ENCODE peak calls at places on chromosomes 7 and 10, in eight cellular contexts. G is body of pancreas; U is CD8-positive, alpha-beta T cell; K is endothelial cell; R is fibroblast of the aortic adventitia; S is heart right ventricle; A is psoas muscle; I is IMR-90. X is an unnamed sample.

GRCh38 chr7:95180-95862 is 97.0 kb upstream of the FAM20C start:
- DNase-seq in G (no peak), U (no peak), K (no peak), R (peak), S (no peak), A (no peak), I (peak), X (peak)

GRCh38 chr10:35377050-35377723 is 40.9 kb downstream of the CCNY start:
- DNase-seq in G (no peak), U (no peak), K (no peak), R (no peak), S (no peak), A (no peak), I (no peak), X (no peak)

GRCh38 chr7:43560742-43561330 is 22.1 kb upstream of the STK17A start:
- DNase-seq in G (no peak), U (no peak), K (no peak), R (no peak), S (no peak), A (no peak), I (no peak), X (no peak)

GRCh38 chr7:155344270-155344617 is 46.6 kb downstream of the INSIG1 start:
- DNase-seq in G (no peak), U (no peak), K (no peak), R (no peak), S (no peak), A (no peak), I (no peak), X (no peak)

GRCh38 chr7:16989883-16990413 is 108.2 kb upstream of the AGR3 start:
- DNase-seq in G (peak), U (no peak), K (no peak), R (peak), S (peak), A (peak), I (peak), X (peak)

GRCh38 chr7:77727936-77728701 is 31.9 kb downstream of the RSBN1L start:
- DNase-seq in G (no peak), U (peak), K (peak), R (peak), S (no peak), A (no peak), I (peak), X (no peak)

GRCh38 chr7:107579881-107580715 is at the start of gene BCAP29:
- DNase-seq in G (peak), U (peak), K (peak), R (peak), S (peak), A (peak), I (peak), X (peak)

GRCh38 chr7:24715661-24716479 is 41.4 kb downstream of the GSDME start:
- DNase-seq in G (no peak), U (no peak), K (peak), R (no peak), S (no peak), A (no peak), I (peak), X (no peak)

GRCh38 chr7:30694218-30694745 is 12.0 kb upstream of the CRHR2 start:
- DNase-seq in G (peak), U (no peak), K (no peak), R (no peak), S (peak), A (peak), I (no peak), X (no peak)

GRCh38 chr7:35991511-35992232 is 161.4 kb upstream of the EEPD1 start:
- DNase-seq in G (no peak), U (no peak), K (no peak), R (no peak), S (no peak), A (no peak), I (peak), X (no peak)

GRCh38 chr10:10131984-10132383 is 885.7 kb upstream of the CELF2 start:
- DNase-seq in G (no peak), U (no peak), K (no peak), R (peak), S (no peak), A (no peak), I (no peak), X (no peak)

GRCh38 chr10:13684252-13684791 is 97.6 kb downstream of the PRPF18 start:
- DNase-seq in G (peak), U (no peak), K (no peak), R (peak), S (peak), A (peak), I (peak), X (no peak)

GRCh38 chr7:7216279-7216678 is 33.9 kb downstream of the C1GALT1 start:
- DNase-seq in G (no peak), U (no peak), K (no peak), R (no peak), S (no peak), A (no peak), I (no peak), X (no peak)

GRCh38 chr7:50558380-50559051 is 6.7 kb downstream of the DDC start:
- DNase-seq in G (no peak), U (no peak), K (no peak), R (peak), S (no peak), A (no peak), I (no peak), X (no peak)

GRCh38 chr7:121960678-121961461 is 87.9 kb downstream of the PTPRZ1 start:
- DNase-seq in G (no peak), U (no peak), K (no peak), R (peak), S (no peak), A (no peak), I (peak), X (no peak)

GRCh38 chr7:94045566-94045965 is 41.4 kb upstream of the BET1 start:
- DNase-seq in G (no peak), U (no peak), K (no peak), R (no peak), S (no peak), A (no peak), I (no peak), X (no peak)

GRCh38 chr7:84042110-84042539 is 152.5 kb downstream of the SEMA3A start:
- DNase-seq in G (no peak), U (no peak), K (no peak), R (peak), S (no peak), A (no peak), I (peak), X (peak)

GRCh38 chr7:154744226-154744860 is 258.6 kb downstream of the PAXIP1 start:
- DNase-seq in G (peak), U (no peak), K (peak), R (no peak), S (no peak), A (no peak), I (no peak), X (peak)

GRCh38 chr10:105029285-105029684 is 388.2 kb downstream of the SORCS3 start:
- DNase-seq in G (no peak), U (no peak), K (no peak), R (no peak), S (no peak), A (no peak), I (no peak), X (no peak)

GRCh38 chr7:150384406-150385239 is 5.5 kb downstream of the ZNF775 start:
- DNase-seq in G (peak), U (no peak), K (no peak), R (no peak), S (no peak), A (no peak), I (no peak), X (no peak)

GRCh38 chr10:102649770-102650654 is 5.7 kb downstream of the TRIM8 start:
- DNase-seq in G (no peak), U (no peak), K (no peak), R (no peak), S (no peak), A (peak), I (no peak), X (no peak)

GRCh38 chr10:124701881-124702656 is 42.1 kb downstream of the FAM53B start:
- DNase-seq in G (no peak), U (peak), K (no peak), R (peak), S (no peak), A (peak), I (peak), X (no peak)

GRCh38 chr10:52956861-52957260 is 184.3 kb upstream of the MBL2 start:
- DNase-seq in G (no peak), U (no peak), K (no peak), R (no peak), S (no peak), A (no peak), I (no peak), X (no peak)

GRCh38 chr7:5780801-5781496 is 514 bp downstream of the RNF216 start:
- DNase-seq in G (peak), U (peak), K (peak), R (peak), S (peak), A (peak), I (no peak), X (peak)

GRCh38 chr7:132161231-132161915 is 414.9 kb downstream of the PLXNA4 start:
- DNase-seq in G (no peak), U (no peak), K (no peak), R (no peak), S (peak), A (peak), I (no peak), X (peak)

GRCh38 chr7:38699481-38699880 is 68.3 kb upstream of the AMPH start:
- DNase-seq in G (no peak), U (no peak), K (no peak), R (peak), S (no peak), A (no peak), I (peak), X (no peak)

GRCh38 chr7:50693475-50693874 is 89.2 kb downstream of the GRB10 start:
- DNase-seq in G (no peak), U (no peak), K (no peak), R (no peak), S (no peak), A (no peak), I (no peak), X (no peak)

GRCh38 chr10:77865585-77866324 is 60.8 kb downstream of the DLG5 start:
- DNase-seq in G (no peak), U (no peak), K (peak), R (no peak), S (no peak), A (no peak), I (no peak), X (no peak)

GRCh38 chr10:103470755-103471653 is 8.0 kb downstream of the CALHM3 start:
- DNase-seq in G (no peak), U (peak), K (no peak), R (peak), S (no peak), A (peak), I (no peak), X (no peak)

GRCh38 chr10:117503170-117503885 is 39.2 kb upstream of the EMX2 start:
- DNase-seq in G (no peak), U (no peak), K (no peak), R (peak), S (no peak), A (no peak), I (no peak), X (no peak)

GRCh38 chr10:71712572-71713134 is 6.9 kb downstream of the C10orf105 start:
- DNase-seq in G (no peak), U (peak), K (no peak), R (no peak), S (no peak), A (no peak), I (no peak), X (no peak)

GRCh38 chr10:71712170-71712569 is 7.4 kb downstream of the C10orf105 start:
- DNase-seq in G (no peak), U (no peak), K (no peak), R (no peak), S (no peak), A (no peak), I (no peak), X (no peak)

GRCh38 chr10:71714592-71714991 is 5.0 kb downstream of the C10orf105 start:
- DNase-seq in G (no peak), U (no peak), K (no peak), R (no peak), S (no peak), A (no peak), I (no peak), X (no peak)

GRCh38 chr10:71714055-71714454 is 5.5 kb downstream of the C10orf105 start:
- DNase-seq in G (no peak), U (no peak), K (no peak), R (no peak), S (no peak), A (no peak), I (no peak), X (no peak)

GRCh38 chr10:71713135-71714040 is 6.2 kb downstream of the C10orf105 start:
- DNase-seq in G (peak), U (peak), K (no peak), R (peak), S (peak), A (peak), I (peak), X (peak)
- TF ChIP-seq CTCF in G (no peak), U (no peak), K (no peak), R (peak), S (no peak), A (no peak), I (peak), X (no peak)

GRCh38 chr10:29529146-29529545 is 105.6 kb downstream of the SVIL start:
- DNase-seq in G (no peak), U (no peak), K (no peak), R (no peak), S (no peak), A (no peak), I (no peak), X (no peak)

GRCh38 chr10:29533696-29534285 is 101.0 kb downstream of the SVIL start:
- DNase-seq in G (peak), U (no peak), K (no peak), R (peak), S (no peak), A (no peak), I (no peak), X (no peak)

GRCh38 chr10:29533046-29533445 is 101.7 kb downstream of the SVIL start:
- DNase-seq in G (no peak), U (no peak), K (no peak), R (no peak), S (no peak), A (no peak), I (no peak), X (no peak)

GRCh38 chr10:29532256-29532878 is 102.4 kb downstream of the SVIL start:
- DNase-seq in G (no peak), U (no peak), K (no peak), R (no peak), S (no peak), A (no peak), I (no peak), X (no peak)

DNA sequence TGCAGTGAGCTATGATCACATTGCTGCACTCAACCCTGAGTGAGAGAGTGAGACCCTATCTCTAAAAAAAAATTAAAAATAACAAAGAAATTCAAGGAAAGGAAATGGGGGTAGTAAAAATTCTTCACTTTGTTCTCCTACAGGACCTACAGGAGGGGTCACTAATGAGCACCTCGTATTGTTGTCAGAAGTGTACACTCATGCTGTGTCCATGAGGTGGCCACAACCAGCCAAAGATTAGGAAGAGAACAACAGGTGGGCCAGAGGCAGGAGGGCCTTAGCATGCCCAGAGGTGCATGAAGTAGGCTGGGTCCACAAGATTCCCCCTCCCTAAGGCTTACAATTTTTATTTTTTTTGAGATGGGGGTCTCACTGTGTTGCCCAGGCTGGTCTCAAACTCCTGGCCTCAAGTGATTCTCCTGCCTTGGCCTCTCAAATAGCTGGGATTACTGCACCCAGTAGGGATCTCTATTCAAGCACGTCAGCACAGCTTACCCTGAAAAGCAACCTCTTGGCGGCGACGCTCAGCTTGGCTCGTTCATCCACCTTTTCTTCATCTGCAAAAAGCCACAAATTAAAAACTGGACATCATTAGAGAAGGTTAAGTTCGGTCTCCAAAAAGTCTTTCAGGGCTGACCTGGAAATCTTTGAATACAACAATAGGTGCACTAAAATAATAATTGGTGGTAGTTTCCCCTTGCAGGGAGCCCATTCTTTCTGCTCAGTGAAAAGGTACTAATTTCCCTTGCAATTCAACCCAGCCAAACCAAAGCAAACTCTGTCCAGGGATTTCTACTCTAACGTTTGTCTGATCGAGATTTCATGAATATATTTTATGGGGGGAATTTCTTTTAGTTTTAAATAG is 104.4 kb downstream of the SVIL start:
- DNase-seq in G (no peak), U (no peak), K (no peak), R (no peak), S (no peak), A (no peak), I (no peak), X (no peak)
- TF ChIP-seq CTCF in G (no peak), U (no peak), K (no peak), R (no peak), S (no peak), A (no peak), I (no peak), X (no peak)

DNA sequence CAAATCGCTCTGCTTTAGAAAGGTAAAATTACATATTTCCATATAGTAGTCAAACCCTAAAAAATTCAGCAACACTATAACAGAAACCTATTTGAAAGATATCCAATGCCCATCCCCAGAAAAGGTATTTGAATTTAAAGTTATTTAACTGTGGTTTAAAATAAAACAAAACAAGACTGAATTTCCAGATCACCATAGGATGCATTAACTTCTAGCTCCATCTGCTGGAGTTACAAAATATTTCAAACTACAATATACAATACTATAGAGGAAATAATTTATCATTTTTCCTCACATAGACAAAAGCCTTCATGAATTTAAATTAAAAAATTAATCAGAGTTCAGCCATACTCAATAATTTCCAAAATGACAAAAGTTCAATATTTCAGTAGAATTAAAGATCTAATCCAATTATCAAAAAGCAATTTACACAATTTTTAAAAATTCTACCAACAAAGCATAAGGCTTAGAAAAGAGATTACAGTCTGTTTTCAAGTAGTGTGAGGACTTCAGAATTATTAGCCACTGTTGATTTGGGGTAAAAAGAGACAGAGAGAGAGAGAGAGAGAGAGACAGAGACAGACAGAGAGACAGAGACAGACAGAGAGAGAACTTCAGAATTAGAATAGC is 75.9 kb downstream of the LMBR1 start:
- DNase-seq in G (no peak), U (no peak), K (no peak), R (peak), S (no peak), A (no peak), I (peak), X (no peak)
- TF ChIP-seq CTCF in G (peak), U (peak), K (peak), R (peak), S (peak), A (peak), I (peak), X (no peak)

GRCh38 chr10:126804396-126804795 is 100.8 kb upstream of the DOCK1 start:
- DNase-seq in G (no peak), U (no peak), K (no peak), R (no peak), S (no peak), A (no peak), I (no peak), X (no peak)

GRCh38 chr10:126803394-126803793 is 101.8 kb upstream of the DOCK1 start:
- DNase-seq in G (no peak), U (no peak), K (no peak), R (no peak), S (no peak), A (no peak), I (no peak), X (no peak)

GRCh38 chr10:126798649-126799048 is 106.6 kb upstream of the DOCK1 start:
- DNase-seq in G (no peak), U (no peak), K (no peak), R (no peak), S (no peak), A (no peak), I (no peak), X (no peak)
- TF ChIP-seq CTCF in G (no peak), U (no peak), K (no peak), R (no peak), S (no peak), A (no peak), I (no peak), X (no peak)

GRCh38 chr7:156988605-156989185 is 21.8 kb downstream of the MNX1 start:
- DNase-seq in G (peak), U (no peak), K (no peak), R (peak), S (no peak), A (no peak), I (no peak), X (no peak)
- TF ChIP-seq CTCF in G (no peak), U (no peak), K (no peak), R (no peak), S (no peak), A (no peak), I (no peak), X (no peak)

DNA sequence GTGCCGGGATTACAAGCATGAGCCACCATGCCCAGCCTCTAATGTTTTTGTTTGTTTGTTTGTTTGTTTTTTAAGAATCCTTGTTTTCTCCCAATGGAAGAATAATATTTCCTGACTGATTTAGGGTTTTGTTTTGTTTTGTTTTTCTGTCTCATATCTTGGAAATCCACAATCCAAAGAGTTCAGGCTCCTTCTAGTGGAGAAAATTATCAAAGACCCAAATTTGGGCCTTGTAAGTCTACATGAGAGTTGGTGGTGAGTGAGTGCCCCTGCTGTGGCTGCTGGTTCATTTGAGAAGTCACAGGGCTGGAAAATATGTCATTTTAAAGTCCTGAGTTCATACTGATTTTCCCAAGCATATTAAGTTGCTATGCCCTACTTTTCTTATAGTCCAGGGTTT is 33.5 kb upstream of the KLHL7 start:
- DNase-seq in G (no peak), U (no peak), K (no peak), R (peak), S (no peak), A (no peak), I (peak), X (no peak)
- TF ChIP-seq CTCF in G (no peak), U (no peak), K (no peak), R (peak), S (no peak), A (no peak), I (peak), X (no peak)

DNA sequence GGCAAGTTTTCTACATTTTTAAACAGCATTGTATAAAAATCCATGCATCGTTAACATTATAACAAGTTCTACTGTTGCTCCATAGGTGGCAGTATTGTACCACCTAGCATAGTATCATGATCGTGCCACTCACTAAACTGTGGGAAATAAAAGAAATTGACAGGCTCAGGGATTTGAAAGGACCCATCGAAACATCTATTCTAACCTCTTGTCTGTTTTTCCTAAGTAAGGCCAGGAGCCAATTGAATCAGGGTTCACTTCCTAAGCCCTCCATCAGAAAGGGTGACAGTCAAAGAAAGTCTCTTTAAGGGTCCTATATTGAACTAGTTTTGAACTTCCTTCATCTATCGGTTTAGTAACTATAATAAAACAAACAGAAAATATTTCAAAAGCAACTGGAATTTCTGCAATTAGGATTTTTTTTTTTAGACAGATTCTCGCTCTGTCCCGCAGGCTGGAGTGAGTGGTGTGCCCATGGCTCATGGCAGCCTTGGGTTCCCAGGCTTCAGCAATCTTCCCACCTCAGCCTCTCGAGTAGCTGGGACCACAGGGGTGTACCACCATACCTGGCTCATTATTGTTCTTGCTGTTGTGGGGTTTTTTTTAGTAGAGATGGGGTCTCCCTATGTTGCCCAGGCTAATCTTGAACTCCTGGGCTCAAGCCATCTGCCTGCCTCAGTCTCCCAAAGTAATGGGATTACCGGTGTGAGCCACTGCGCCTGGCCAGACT is 9.4 kb downstream of the HACD1 start:
- DNase-seq in G (no peak), U (no peak), K (no peak), R (peak), S (peak), A (no peak), I (peak), X (peak)
- TF ChIP-seq CTCF in G (peak), U (peak), K (peak), R (peak), S (peak), A (peak), I (peak), X (peak)